ENCODE peak calls at places on chromosomes 5 and 9, in nine cellular contexts. C, I, W, F, V, O, K, N and E are unnamed samples.

GRCh38 chr9:14766299-14766698 is 43.8 kb upstream of the CER1 start:
- DNase-seq in C (no peak), I (no peak), W (no peak), F (no peak), V (no peak), O (no peak), K (no peak), N (no peak), E (no peak)

GRCh38 chr5:21397693-21398092 is 1409.7 kb upstream of the CDH18 start:
- DNase-seq in C (no peak), I (no peak), W (no peak), F (no peak), V (no peak), O (no peak), K (no peak), N (no peak), E (no peak)

GRCh38 chr5:164098536-164098935 is 593.1 kb downstream of the MAT2B start:
- DNase-seq in C (no peak), I (no peak), W (no peak), F (no peak), V (no peak), O (no peak), K (no peak), N (no peak), E (no peak)

GRCh38 chr9:122032346-122032745 is 60.8 kb downstream of the TTLL11 start:
- DNase-seq in C (no peak), I (no peak), W (no peak), F (peak), V (no peak), O (no peak), K (no peak), N (no peak), E (no peak)

GRCh38 chr9:125649826-125650225 is 57.2 kb downstream of the MAPKAP1 start:
- DNase-seq in C (no peak), I (no peak), W (no peak), F (no peak), V (peak), O (no peak), K (no peak), N (no peak), E (no peak)

GRCh38 chr9:95444160-95444559 is 72.6 kb downstream of the PTCH1 start:
- DNase-seq in C (no peak), I (no peak), W (no peak), F (no peak), V (no peak), O (no peak), K (no peak), N (no peak), E (no peak)

GRCh38 chr9:133127340-133127981 is 6.4 kb upstream of the RALGDS start:
- DNase-seq in C (no peak), I (no peak), W (no peak), F (no peak), V (no peak), O (no peak), K (no peak), N (no peak), E (peak)

GRCh38 chr5:155282503-155283107 is 269.1 kb downstream of the KIF4B start:
- DNase-seq in C (no peak), I (no peak), W (no peak), F (no peak), V (no peak), O (no peak), K (no peak), N (no peak), E (no peak)

GRCh38 chr5:74889523-74890105 is 23.4 kb upstream of the FAM169A start:
- DNase-seq in C (no peak), I (no peak), W (no peak), F (no peak), V (no peak), O (no peak), K (no peak), N (no peak), E (no peak)

GRCh38 chr5:6659941-6660684 is 26.9 kb downstream of the SRD5A1 start:
- DNase-seq in C (no peak), I (no peak), W (no peak), F (no peak), V (no peak), O (no peak), K (no peak), N (no peak), E (no peak)

GRCh38 chr5:172642046-172642409 is 965 bp downstream of the NEURL1B start:
- DNase-seq in C (no peak), I (no peak), W (no peak), F (no peak), V (peak), O (no peak), K (no peak), N (no peak), E (no peak)

GRCh38 chr9:133950206-133950915 is 41.8 kb downstream of the VAV2 start:
- DNase-seq in C (no peak), I (no peak), W (peak), F (no peak), V (peak), O (no peak), K (peak), N (no peak), E (peak)

GRCh38 chr9:137195525-137196220 is 4.9 kb downstream of the TPRN start:
- DNase-seq in C (no peak), I (no peak), W (no peak), F (no peak), V (no peak), O (no peak), K (peak), N (no peak), E (no peak)

GRCh38 chr5:82413302-82414042 is 135.3 kb upstream of the RPS23 start:
- DNase-seq in C (no peak), I (no peak), W (no peak), F (no peak), V (peak), O (no peak), K (no peak), N (no peak), E (no peak)

GRCh38 chr5:97986069-97986468 is 787.4 kb upstream of the RGMB start:
- DNase-seq in C (no peak), I (no peak), W (no peak), F (peak), V (peak), O (no peak), K (no peak), N (no peak), E (no peak)

GRCh38 chr5:45796959-45797553 is 100.9 kb upstream of the HCN1 start:
- DNase-seq in C (no peak), I (no peak), W (no peak), F (peak), V (no peak), O (no peak), K (no peak), N (no peak), E (no peak)

GRCh38 chr5:59503223-59503622 is 390.3 kb downstream of the PDE4D start:
- DNase-seq in C (no peak), I (no peak), W (no peak), F (no peak), V (no peak), O (no peak), K (peak), N (no peak), E (no peak)

GRCh38 chr9:125043148-125043547 is 100.2 kb downstream of the SCAI start:
- DNase-seq in C (no peak), I (no peak), W (no peak), F (no peak), V (no peak), O (no peak), K (no peak), N (no peak), E (no peak)

GRCh38 chr5:127442085-127442484 is 75.4 kb upstream of the PRRC1 start:
- DNase-seq in C (no peak), I (no peak), W (no peak), F (no peak), V (peak), O (no peak), K (peak), N (no peak), E (no peak)

GRCh38 chr5:54095969-54096368 is 214.4 kb downstream of the ARL15 start:
- DNase-seq in C (no peak), I (no peak), W (no peak), F (no peak), V (no peak), O (no peak), K (no peak), N (no peak), E (no peak)

GRCh38 chr9:95201201-95201600 is 116.3 kb downstream of the FANCC start:
- DNase-seq in C (no peak), I (no peak), W (no peak), F (no peak), V (no peak), O (no peak), K (no peak), N (no peak), E (no peak)

GRCh38 chr9:36742264-36742663 is 169.6 kb downstream of the MELK start:
- DNase-seq in C (no peak), I (no peak), W (no peak), F (no peak), V (no peak), O (no peak), K (no peak), N (no peak), E (no peak)

GRCh38 chr9:33290994-33291397 is 680 bp downstream of the NFX1 start:
- DNase-seq in C (no peak), I (no peak), W (no peak), F (peak), V (no peak), O (no peak), K (no peak), N (no peak), E (no peak)

GRCh38 chr9:4192450-4192849 is 107.4 kb downstream of the GLIS3 start:
- DNase-seq in C (no peak), I (no peak), W (no peak), F (no peak), V (no peak), O (no peak), K (no peak), N (no peak), E (no peak)

GRCh38 chr9:131037336-131038255 is 28.6 kb downstream of the LAMC3 start:
- DNase-seq in C (no peak), I (no peak), W (no peak), F (no peak), V (no peak), O (no peak), K (no peak), N (no peak), E (no peak)

GRCh38 chr5:181126841-181127240 is 4.1 kb downstream of the OR2V1 start:
- DNase-seq in C (no peak), I (no peak), W (no peak), F (no peak), V (no peak), O (no peak), K (no peak), N (no peak), E (no peak)

GRCh38 chr9:113687680-113688371 is 188.3 kb upstream of the ZNF618 start:
- DNase-seq in C (no peak), I (no peak), W (no peak), F (no peak), V (no peak), O (no peak), K (peak), N (no peak), E (no peak)

GRCh38 chr5:149837680-149838269 is 106.8 kb downstream of the PDE6A start:
- DNase-seq in C (no peak), I (no peak), W (peak), F (peak), V (peak), O (peak), K (peak), N (no peak), E (peak)

GRCh38 chr9:93105620-93106019 is 9.6 kb downstream of the CARD19 start:
- DNase-seq in C (no peak), I (no peak), W (no peak), F (no peak), V (no peak), O (no peak), K (no peak), N (no peak), E (no peak)

GRCh38 chr9:121450241-121450640 is 49.4 kb downstream of the GGTA1 start:
- DNase-seq in C (no peak), I (no peak), W (no peak), F (no peak), V (peak), O (no peak), K (no peak), N (no peak), E (no peak)

GRCh38 chr5:99169309-99169708 is 240.5 kb upstream of the CHD1 start:
- DNase-seq in C (no peak), I (no peak), W (no peak), F (peak), V (no peak), O (no peak), K (no peak), N (no peak), E (no peak)

GRCh38 chr9:96486351-96487029 is 36.5 kb downstream of the HABP4 start:
- DNase-seq in C (no peak), I (no peak), W (no peak), F (no peak), V (peak), O (no peak), K (no peak), N (no peak), E (peak)

GRCh38 chr5:138033916-138034315 is 1.0 kb upstream of the FAM13B start:
- DNase-seq in C (no peak), I (no peak), W (no peak), F (peak), V (peak), O (no peak), K (no peak), N (no peak), E (no peak)

GRCh38 chr9:14530301-14530700 is 162.9 kb downstream of the ZDHHC21 start:
- DNase-seq in C (no peak), I (no peak), W (no peak), F (no peak), V (no peak), O (no peak), K (no peak), N (no peak), E (no peak)

GRCh38 chr5:11906495-11906894 is 2.2 kb upstream of the CTNND2 start:
- DNase-seq in C (no peak), I (no peak), W (no peak), F (no peak), V (no peak), O (no peak), K (no peak), N (no peak), E (no peak)

GRCh38 chr9:108994695-108995094 is 18.6 kb downstream of the CTNNAL1 start:
- DNase-seq in C (no peak), I (no peak), W (no peak), F (no peak), V (no peak), O (no peak), K (peak), N (no peak), E (peak)

GRCh38 chr5:55226934-55227737 is at the start of gene MCIDAS:
- DNase-seq in C (no peak), I (peak), W (peak), F (peak), V (peak), O (no peak), K (peak), N (peak), E (peak)

GRCh38 chr5:17412760-17413671 is 85.0 kb upstream of the TAF11L2 start:
- DNase-seq in C (no peak), I (no peak), W (no peak), F (no peak), V (peak), O (no peak), K (no peak), N (no peak), E (no peak)

GRCh38 chr5:139849942-139850341 is 54.3 kb downstream of the PSD2 start:
- DNase-seq in C (no peak), I (no peak), W (no peak), F (no peak), V (no peak), O (no peak), K (peak), N (no peak), E (no peak)

GRCh38 chr9:28956111-28956880 is 1383.0 kb upstream of the C9orf72 start:
- DNase-seq in C (no peak), I (no peak), W (no peak), F (peak), V (no peak), O (no peak), K (no peak), N (no peak), E (no peak)